ENCODE peak calls at places on chromosomes 7 and 10, in four cellular contexts. A is WERI-Rb-1, H is HFFc6, F is A549. E is an unnamed sample.

GRCh38 chr7:108059526-108059925 is 56.6 kb upstream of the LAMB1 start:
- DNase-seq in F (no peak), H (no peak), A (no peak), E (peak)

GRCh38 chr7:44225566-44226395 is 25.0 kb downstream of the YKT6 start:
- DNase-seq in A (peak), F (no peak), H (no peak), E (no peak)

GRCh38 chr10:77919713-77920108 is 6.8 kb downstream of the DLG5 start:
- DNase-seq in A (no peak), H (peak), F (peak), E (peak)

GRCh38 chr7:18508441-18509427 is 13.2 kb downstream of the HDAC9 start:
- DNase-seq in H (peak), F (peak), A (no peak), E (peak)

GRCh38 chr10:126153686-126154628 is 234.3 kb downstream of the ADAM12 start:
- DNase-seq in F (no peak), A (no peak), H (no peak), E (no peak)

GRCh38 chr7:157873664-157874063 is 536.9 kb downstream of the DNAJB6 start:
- DNase-seq in A (no peak), H (no peak), F (no peak), E (no peak)

GRCh38 chr10:35598379-35598778 is 6.8 kb upstream of the GJD4 start:
- DNase-seq in H (no peak), F (peak), A (no peak), E (peak)

GRCh38 chr10:101897633-101898032 is 54.0 kb upstream of the KCNIP2 start:
- DNase-seq in A (no peak), F (no peak), H (peak), E (peak)

GRCh38 chr10:4567637-4568036 is 258.4 kb upstream of the AKR1E2 start:
- DNase-seq in A (no peak), F (no peak), H (no peak), E (no peak)

GRCh38 chr10:72802291-72803118 is 91.0 kb upstream of the OIT3 start:
- DNase-seq in F (no peak), H (peak), A (no peak), E (peak)

GRCh38 chr7:118855290-118855689 is 630.8 kb downstream of the ANKRD7 start:
- DNase-seq in H (no peak), A (no peak), F (no peak), E (no peak)

GRCh38 chr7:156640949-156641485 is 443 bp downstream of the RNF32 start:
- DNase-seq in A (no peak), F (peak), H (peak), E (peak)

GRCh38 chr10:121240556-121240955 is 357.7 kb downstream of the FGFR2 start:
- DNase-seq in A (no peak), F (no peak), H (no peak), E (no peak)

GRCh38 chr7:4610768-4611467 is 71.2 kb upstream of the FOXK1 start:
- DNase-seq in A (peak), F (peak), H (peak), E (no peak)

GRCh38 chr10:11798862-11799735 is 24.1 kb upstream of the PROSER2 start:
- DNase-seq in H (no peak), F (no peak), A (no peak), E (no peak)

DNA sequence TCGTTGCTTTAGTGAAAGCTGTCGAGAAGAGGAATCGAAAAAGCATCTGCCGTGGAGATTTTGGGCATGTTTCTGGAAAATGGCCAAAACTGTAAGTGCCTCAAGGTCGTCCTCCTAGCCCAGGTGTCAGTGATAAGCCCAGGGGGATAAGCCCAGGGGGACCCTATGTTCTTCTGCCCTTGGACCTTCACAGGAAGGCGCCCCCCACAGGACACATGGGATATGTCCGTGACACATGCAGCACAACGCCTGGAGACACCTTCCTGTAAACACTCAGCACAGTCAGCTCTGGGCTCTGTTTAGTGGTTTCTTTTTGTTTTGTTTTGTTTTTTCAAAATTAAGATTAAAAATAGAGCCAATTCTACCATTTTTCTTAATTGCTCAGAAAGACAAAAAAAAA is 272.7 kb downstream of the KLF6 start:
- DNase-seq in F (no peak), A (peak), H (no peak), E (no peak)
- TF ChIP-seq CTCF in F (no peak), A (peak), H (peak), E (peak)

DNA sequence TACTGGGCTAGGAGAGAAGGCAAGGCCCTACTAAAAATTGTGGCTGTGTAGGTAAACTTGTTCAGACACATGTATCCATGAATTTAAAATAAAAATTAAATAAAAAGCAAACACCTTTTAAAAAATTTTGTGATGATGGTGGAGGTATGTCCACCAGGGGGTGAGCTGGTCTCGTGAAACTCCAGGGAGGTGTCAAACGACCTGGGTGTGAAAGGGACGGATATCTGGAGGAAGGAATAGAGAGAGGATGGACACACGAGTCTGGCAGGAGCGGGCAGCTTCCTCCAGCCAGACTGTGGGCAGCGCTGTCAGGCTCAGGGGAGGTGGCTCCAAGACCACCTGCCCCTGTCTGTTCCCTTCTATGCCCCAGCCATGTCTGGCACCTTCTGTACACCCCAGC is 34.8 kb upstream of the DMBT1 start:
- DNase-seq in A (peak), F (peak), H (no peak), E (no peak)
- TF ChIP-seq CTCF in A (peak), F (peak), H (peak), E (no peak)

DNA sequence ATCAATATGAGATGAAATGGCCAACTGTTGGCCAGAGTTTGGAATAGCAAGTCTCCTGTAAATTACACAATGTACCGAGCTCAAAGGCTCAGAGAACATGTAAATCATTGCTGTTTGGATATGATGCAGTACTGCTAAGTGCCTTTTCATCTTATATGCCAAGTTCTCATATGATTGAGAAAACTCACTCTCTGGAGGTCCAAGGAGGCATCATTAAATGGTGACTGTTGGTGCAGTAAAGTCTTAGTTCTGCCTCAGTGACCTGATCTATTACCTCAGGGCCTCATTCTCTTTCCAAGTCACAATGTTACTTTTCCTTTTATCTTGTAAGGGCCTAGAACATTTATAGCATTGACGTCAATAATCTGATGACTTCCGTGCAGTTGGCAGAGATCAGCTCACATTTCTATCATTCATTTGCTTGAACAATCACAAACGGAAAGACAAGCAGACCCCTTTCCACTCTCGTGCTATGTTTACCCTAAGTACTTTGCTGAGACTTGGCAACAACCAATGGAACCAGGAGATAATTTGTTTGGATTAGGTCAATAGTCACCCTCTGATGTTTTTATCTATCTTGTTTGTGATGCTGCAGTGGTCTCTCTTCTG is 32.6 kb upstream of the PDK4 start:
- DNase-seq in F (peak), H (no peak), A (no peak), E (peak)
- TF ChIP-seq CTCF in F (no peak), H (no peak), A (no peak), E (no peak)

GRCh38 chr10:133203652-133204195 is 26.3 kb upstream of the UTF1 start:
- DNase-seq in A (no peak), F (no peak), H (no peak), E (no peak)

GRCh38 chr10:133200621-133201031 is 29.4 kb upstream of the UTF1 start:
- DNase-seq in H (no peak), A (no peak), F (no peak), E (no peak)

GRCh38 chr10:133201151-133201947 is 28.7 kb upstream of the UTF1 start:
- DNase-seq in A (no peak), F (no peak), H (no peak), E (no peak)

GRCh38 chr10:133202778-133203651 is 27.0 kb upstream of the UTF1 start:
- DNase-seq in F (no peak), H (no peak), A (no peak), E (no peak)

GRCh38 chr10:133201948-133202725 is 27.9 kb upstream of the UTF1 start:
- DNase-seq in H (no peak), A (no peak), F (no peak), E (no peak)
- TF ChIP-seq CTCF in H (no peak), A (no peak), F (no peak), E (no peak)

GRCh38 chr7:66928388-66928787 is 7.4 kb downstream of the TMEM248 start:
- DNase-seq in A (no peak), H (no peak), F (no peak), E (no peak)
- TF ChIP-seq CTCF in A (no peak), H (no peak), F (no peak), E (no peak)